ENCODE peak calls at places on chromosomes 7 and 10, in seven cellular contexts. F is stimulated activated CD8-positive, alpha-beta memory T cell treated with anti-CD3 and anti-CD28 coated beads, Interleukin-4, amount 100 ng/mL, for 1 hour; X is foreskin keratinocyte; J is BE2C; V is anterior cingulate cortex; A is NCI-H1436; P is NCI-H2107. C is an unnamed sample.

GRCh38 chr7:35261476-35262285 is 7.8 kb upstream of the TBX20 start:
- DNase-seq in X (no peak), A (no peak), F (no peak), P (no peak), V (no peak), J (no peak), C (no peak)

GRCh38 chr7:42617071-42617705 is 294.7 kb downstream of the C7orf25 start:
- DNase-seq in A (no peak), P (no peak), F (no peak), V (no peak), J (no peak), X (no peak), C (no peak)

GRCh38 chr10:64444163-64444562 is 923.0 kb downstream of the REEP3 start:
- DNase-seq in F (no peak), A (no peak), V (no peak), P (no peak), J (no peak), X (no peak), C (no peak)

GRCh38 chr10:13658256-13658655 is 71.5 kb downstream of the PRPF18 start:
- DNase-seq in A (no peak), J (no peak), X (no peak), P (no peak), F (no peak), V (no peak), C (no peak)

GRCh38 chr10:130493446-130494198 is 357.4 kb downstream of the GLRX3 start:
- DNase-seq in J (no peak), P (no peak), A (no peak), V (no peak), X (no peak), F (no peak), C (no peak)

GRCh38 chr10:81920213-81920829 is 45.3 kb downstream of the NRG3 start:
- DNase-seq in A (no peak), V (no peak), F (no peak), X (no peak), J (peak), P (no peak), C (no peak)

GRCh38 chr7:36002900-36003299 is 150.2 kb upstream of the EEPD1 start:
- DNase-seq in F (no peak), V (no peak), J (no peak), A (no peak), X (no peak), P (no peak), C (no peak)

GRCh38 chr7:155583636-155584035 is 37.3 kb upstream of the CNPY1 start:
- DNase-seq in A (no peak), X (no peak), F (no peak), J (no peak), P (no peak), V (no peak), C (no peak)

GRCh38 chr7:70615066-70615465 is 516.9 kb upstream of the GALNT17 start:
- DNase-seq in F (no peak), A (no peak), V (no peak), J (no peak), X (peak), P (no peak), C (no peak)

GRCh38 chr7:150860291-150860977 is 8.1 kb downstream of the AOC1 start:
- DNase-seq in X (no peak), V (no peak), J (no peak), F (no peak), P (no peak), A (no peak), C (no peak)

GRCh38 chr7:45596665-45597095 is 22.5 kb downstream of the ADCY1 start:
- DNase-seq in P (no peak), V (no peak), A (no peak), F (no peak), X (no peak), J (no peak), C (no peak)

GRCh38 chr7:11726251-11727155 is 105.5 kb downstream of the THSD7A start:
- DNase-seq in P (no peak), J (peak), V (no peak), A (no peak), X (peak), F (no peak), C (no peak)

GRCh38 chr10:132111121-132111731 is 45.5 kb downstream of the JAKMIP3 start:
- DNase-seq in F (no peak), P (no peak), V (no peak), J (no peak), X (no peak), A (no peak), C (no peak)

GRCh38 chr7:105805619-105806018 is 70.8 kb downstream of the ATXN7L1 start:
- DNase-seq in J (no peak), P (no peak), F (no peak), A (no peak), V (no peak), X (peak), C (no peak)

GRCh38 chr10:79496896-79497295 is 15.4 kb upstream of the EIF5AL1 start:
- DNase-seq in X (no peak), V (no peak), P (no peak), F (no peak), J (no peak), A (no peak), C (no peak)

GRCh38 chr10:99358101-99358500 is 28.9 kb downstream of the CNNM1 start:
- DNase-seq in P (no peak), A (no peak), F (no peak), V (no peak), X (no peak), J (no peak), C (no peak)

GRCh38 chr7:17183630-17184328 is 114.7 kb upstream of the AHR start:
- DNase-seq in F (no peak), A (no peak), V (no peak), X (no peak), P (no peak), J (no peak), C (no peak)

GRCh38 chr10:5840314-5841307 is 27.4 kb upstream of the GDI2 start:
- DNase-seq in X (no peak), F (no peak), J (peak), P (no peak), A (peak), V (no peak), C (peak)

GRCh38 chr7:26189000-26189539 is 11.5 kb downstream of the HNRNPA2B1 start:
- DNase-seq in V (no peak), X (no peak), A (no peak), P (no peak), F (no peak), J (no peak), C (no peak)

GRCh38 chr10:23171232-23171876 is 20.8 kb upstream of the PTF1A start:
- DNase-seq in X (no peak), V (no peak), J (no peak), A (no peak), P (no peak), F (no peak), C (no peak)

C was measured in GM12878.